ENCODE peak calls at places on chromosomes 13 and 19, in nine cellular contexts. M is IMR-90, A is uterus, S is cardiac muscle cell, Y is upper lobe of left lung, T is gastrocnemius medialis, W is GM23338, R is cardiac fibroblast, F is ovary. I is an unnamed sample.

GRCh38 chr13:28754698-28755545 is 36.2 kb upstream of the SLC46A3 start:
- DNase-seq in M (peak), A (no peak), S (peak), Y (peak), T (no peak), W (peak), R (peak), F (no peak), I (no peak)

GRCh38 chr19:6030214-6030507 is 52.2 kb upstream of the RANBP3 start:
- DNase-seq in M (peak), A (no peak), S (no peak), Y (peak), T (no peak), W (no peak), R (peak), F (no peak), I (peak)

GRCh38 chr19:22545751-22546150 is 88.4 kb upstream of the ZNF492 start:
- DNase-seq in M (no peak), A (peak), S (no peak), Y (peak), T (no peak), W (peak), R (peak), F (peak), I (peak)

GRCh38 chr13:31807090-31807541 is 67.8 kb downstream of the RXFP2 start:
- DNase-seq in M (no peak), A (no peak), S (no peak), Y (no peak), T (no peak), W (no peak), R (peak), F (no peak), I (peak)

GRCh38 chr13:110680852-110681251 is 25.1 kb downstream of the CARS2 start:
- DNase-seq in M (no peak), A (no peak), S (peak), Y (no peak), T (no peak), W (peak), R (peak), F (no peak), I (peak)

GRCh38 chr13:57631607-57632275 is at the start of gene PCDH17:
- DNase-seq in M (no peak), A (no peak), S (peak), Y (no peak), T (no peak), W (peak), R (peak), F (no peak), I (no peak)

GRCh38 chr19:17220207-17220758 is 5.1 kb downstream of the USE1 start:
- DNase-seq in M (peak), A (peak), S (no peak), Y (no peak), T (no peak), W (no peak), R (peak), F (peak), I (peak)

GRCh38 chr13:96632536-96633320 is 361.5 kb downstream of the OXGR1 start:
- DNase-seq in M (no peak), A (no peak), S (no peak), Y (no peak), T (no peak), W (no peak), R (peak), F (no peak), I (peak)

GRCh38 chr19:10115392-10116084 is 4.0 kb downstream of the P2RY11 start:
- DNase-seq in M (no peak), A (no peak), S (no peak), Y (no peak), T (no peak), W (no peak), R (peak), F (no peak), I (no peak)

GRCh38 chr13:29934531-29935308 is 84.3 kb upstream of the UBL3 start:
- DNase-seq in M (no peak), A (no peak), S (no peak), Y (no peak), T (no peak), W (no peak), R (no peak), F (no peak), I (no peak)

GRCh38 chr19:41426952-41427646 is at the start of gene B3GNT8:
- DNase-seq in M (peak), A (peak), S (peak), Y (peak), T (peak), W (peak), R (peak), F (peak), I (peak)

GRCh38 chr13:20608438-20609020 is 41.6 kb downstream of the IFT88 start:
- DNase-seq in M (no peak), A (no peak), S (no peak), Y (no peak), T (no peak), W (no peak), R (no peak), F (no peak), I (peak)

GRCh38 chr13:113589251-113589960 is 4.9 kb downstream of the TFDP1 start:
- DNase-seq in M (no peak), A (peak), S (no peak), Y (no peak), T (no peak), W (no peak), R (no peak), F (no peak), I (no peak)

GRCh38 chr19:607301-608154 is 17.8 kb downstream of the HCN2 start:
- DNase-seq in M (no peak), A (no peak), S (no peak), Y (no peak), T (no peak), W (no peak), R (no peak), F (no peak), I (no peak)

GRCh38 chr19:31290926-31291590 is 58.2 kb downstream of the TSHZ3 start:
- DNase-seq in M (peak), A (no peak), S (no peak), Y (no peak), T (no peak), W (no peak), R (no peak), F (no peak), I (no peak)

GRCh38 chr19:28466107-28467045 is 746.6 kb downstream of the UQCRFS1 start:
- DNase-seq in M (peak), A (no peak), S (peak), Y (peak), T (peak), W (peak), R (peak), F (peak), I (peak)

GRCh38 chr13:23081246-23081645 is 99.5 kb upstream of the SGCG start:
- DNase-seq in M (peak), A (no peak), S (no peak), Y (no peak), T (no peak), W (no peak), R (peak), F (no peak), I (peak)

GRCh38 chr13:75864718-75865117 is 228.6 kb downstream of the LMO7 start:
- DNase-seq in M (peak), A (no peak), S (no peak), Y (no peak), T (no peak), W (no peak), R (peak), F (no peak), I (peak)

GRCh38 chr13:20369886-20370361 is 137.8 kb upstream of the GJB6 start:
- DNase-seq in M (no peak), A (no peak), S (no peak), Y (no peak), T (no peak), W (no peak), R (no peak), F (no peak), I (no peak)

GRCh38 chr19:41302624-41303351 is 7.2 kb upstream of the CCDC97 start:
- DNase-seq in M (no peak), A (no peak), S (no peak), Y (peak), T (no peak), W (no peak), R (no peak), F (no peak), I (no peak)

DNA sequence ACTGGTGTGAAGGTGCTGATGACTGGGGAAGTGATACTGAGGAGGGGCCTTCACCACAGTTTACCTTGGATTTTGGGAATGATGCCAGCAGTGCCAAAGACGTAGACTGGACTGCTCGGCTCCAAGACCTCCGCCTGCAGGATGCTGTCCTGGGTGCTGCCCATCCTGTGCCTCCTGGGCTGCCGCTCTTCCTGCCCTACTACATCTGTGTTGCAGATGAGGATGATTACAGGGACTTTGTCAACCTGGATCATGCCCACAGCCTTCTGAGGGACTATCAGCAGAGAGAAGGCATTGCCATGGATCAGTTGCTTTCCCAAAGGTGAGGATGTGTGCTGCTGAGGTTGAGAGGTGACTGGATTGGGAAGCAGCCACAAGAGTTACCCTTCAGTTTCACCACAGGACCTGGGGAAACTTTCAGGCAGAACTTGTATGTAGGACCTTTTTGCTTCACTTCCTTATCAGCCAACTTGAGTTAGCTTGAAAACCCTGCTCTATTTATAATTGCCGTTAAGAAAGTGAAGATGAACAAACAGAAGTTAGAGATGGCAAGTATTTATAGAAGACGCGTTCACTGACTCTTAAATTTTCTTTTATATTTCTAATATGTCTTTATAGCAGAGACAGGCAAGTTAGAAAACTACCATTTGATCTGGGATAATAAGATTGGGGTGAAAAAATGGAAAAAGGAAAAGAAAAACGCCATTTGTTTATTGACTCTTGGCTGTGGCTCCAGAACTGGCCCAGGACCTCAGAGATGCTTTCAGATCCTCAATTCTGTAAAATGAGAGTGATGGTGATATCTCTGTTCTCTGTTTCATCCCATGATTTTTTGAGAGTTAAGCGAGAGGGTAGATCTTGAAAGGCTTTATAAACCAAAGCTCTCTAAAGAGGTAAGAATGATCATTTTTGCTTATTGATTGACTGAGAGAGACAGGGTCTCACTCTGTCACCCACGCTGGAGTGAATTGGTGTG is 5.3 kb downstream of the PDCD2L start:
- DNase-seq in M (no peak), A (no peak), S (no peak), Y (no peak), T (no peak), W (no peak), R (no peak), F (no peak), I (no peak)
- H3K4me3 ChIP-seq in M (no peak), A (no peak), S (no peak), Y (no peak), T (no peak), W (no peak), R (no peak), F (no peak), I (no peak)

GRCh38 chr13:48400090-48400694 is 12.7 kb downstream of the LPAR6 start:
- DNase-seq in M (no peak), A (no peak), S (no peak), Y (no peak), T (no peak), W (no peak), R (peak), F (no peak), I (peak)

GRCh38 chr13:48398450-48399095 is 14.3 kb downstream of the LPAR6 start:
- DNase-seq in M (peak), A (no peak), S (no peak), Y (no peak), T (no peak), W (no peak), R (peak), F (no peak), I (peak)

GRCh38 chr13:48402325-48402962 is 10.5 kb downstream of the LPAR6 start:
- DNase-seq in M (no peak), A (no peak), S (no peak), Y (no peak), T (no peak), W (no peak), R (peak), F (no peak), I (no peak)

GRCh38 chr13:48401480-48401879 is 11.4 kb downstream of the LPAR6 start:
- DNase-seq in M (no peak), A (no peak), S (no peak), Y (no peak), T (no peak), W (no peak), R (no peak), F (no peak), I (no peak)

DNA sequence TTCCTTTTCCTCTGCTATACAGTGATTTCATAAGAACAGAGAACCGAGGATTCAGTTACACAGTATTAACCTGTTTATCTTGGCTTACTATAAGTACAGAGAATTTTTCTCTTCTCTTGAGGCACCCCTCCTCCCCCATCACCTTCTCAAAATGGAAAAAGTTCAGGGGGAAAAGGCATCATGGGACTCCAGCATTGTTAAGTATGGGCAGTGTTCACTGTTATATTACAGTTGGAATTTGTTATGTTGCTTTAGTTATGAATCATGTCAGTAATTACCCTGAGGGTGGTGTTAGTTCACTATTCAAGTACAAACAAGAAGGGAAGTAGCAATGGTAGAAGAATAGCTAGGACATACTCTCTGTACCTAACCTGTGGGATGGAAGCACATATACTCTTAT is 12.1 kb downstream of the LPAR6 start:
- DNase-seq in M (peak), A (no peak), S (no peak), Y (no peak), T (no peak), W (no peak), R (peak), F (no peak), I (peak)
- TF ChIP-seq CTCF in M (no peak), A (peak), S (peak), Y (peak), T (no peak), W (no peak), R (no peak), F (no peak), I (no peak)

DNA sequence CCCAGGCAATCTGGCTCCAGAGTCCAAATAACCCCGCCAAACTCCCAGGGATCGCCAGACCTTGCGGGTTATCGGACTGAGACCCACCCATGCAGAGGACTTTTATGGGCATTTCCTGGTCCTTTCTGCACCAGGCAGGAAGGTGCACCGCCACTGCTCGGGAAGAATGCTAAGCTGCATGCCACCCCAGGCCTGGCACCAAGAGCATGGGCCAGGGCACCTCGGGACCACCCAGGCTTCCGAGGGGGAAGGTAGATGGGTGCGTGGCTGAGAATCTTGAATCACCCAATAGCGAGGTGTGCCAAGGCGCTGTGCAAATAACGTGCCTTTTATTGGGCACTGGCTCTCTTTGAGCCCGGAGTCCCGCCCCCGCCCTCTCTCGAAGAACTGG is 422 bp upstream of the ZNF575 start:
- DNase-seq in M (no peak), A (peak), S (no peak), Y (peak), T (no peak), W (no peak), R (no peak), F (peak), I (no peak)
- H3K4me3 ChIP-seq in M (peak), A (peak), S (peak), Y (peak), T (peak), W (peak), R (peak), F (peak), I (peak)

GRCh38 chr19:55830656-55831055 is 1.1 kb downstream of the NLRP11 start:
- DNase-seq in M (no peak), A (no peak), S (no peak), Y (no peak), T (no peak), W (no peak), R (no peak), F (no peak), I (no peak)
- TF ChIP-seq CTCF in M (no peak), A (no peak), S (no peak), Y (no peak), T (no peak), W (no peak), R (no peak), F (no peak), I (no peak)

DNA sequence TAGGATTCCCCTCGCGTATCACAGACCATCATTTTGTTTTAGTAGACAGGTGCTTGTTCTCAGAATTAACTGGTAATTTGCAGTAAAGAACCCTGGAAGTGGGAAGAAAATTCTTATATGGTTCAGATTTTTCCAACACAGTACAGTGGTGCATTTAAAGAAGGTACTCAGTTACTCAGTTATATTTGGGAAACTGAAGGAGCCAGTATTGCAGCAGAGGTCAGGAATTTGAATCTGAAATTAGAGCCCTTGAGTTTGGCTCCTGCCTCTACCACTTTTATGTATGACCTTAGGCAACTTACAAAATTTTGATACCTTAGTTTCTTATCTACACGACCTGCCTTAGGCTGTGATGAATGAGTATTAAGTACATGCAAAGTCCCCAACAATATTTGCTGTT is 19.7 kb downstream of the METTL21C start:
- DNase-seq in M (no peak), A (no peak), S (no peak), Y (no peak), T (no peak), W (no peak), R (no peak), F (no peak), I (no peak)
- H3K4me3 ChIP-seq in M (no peak), A (no peak), S (no peak), Y (no peak), T (no peak), W (no peak), R (no peak), F (no peak), I (no peak)

GRCh38 chr19:38619361-38620174 is 580 bp downstream of the EIF3K start:
- DNase-seq in M (no peak), A (no peak), S (no peak), Y (no peak), T (no peak), W (no peak), R (no peak), F (no peak), I (no peak)

GRCh38 chr19:38617283-38617763 is 430 bp downstream of the MAP4K1 start:
- DNase-seq in M (no peak), A (no peak), S (no peak), Y (no peak), T (no peak), W (no peak), R (no peak), F (peak), I (no peak)

GRCh38 chr19:38617764-38618589 is at the start of gene MAP4K1:
- DNase-seq in M (no peak), A (peak), S (no peak), Y (peak), T (no peak), W (peak), R (no peak), F (peak), I (no peak)

GRCh38 chr19:38616265-38616664 is 1.5 kb downstream of the MAP4K1 start:
- DNase-seq in M (no peak), A (no peak), S (no peak), Y (no peak), T (no peak), W (no peak), R (no peak), F (no peak), I (no peak)

DNA sequence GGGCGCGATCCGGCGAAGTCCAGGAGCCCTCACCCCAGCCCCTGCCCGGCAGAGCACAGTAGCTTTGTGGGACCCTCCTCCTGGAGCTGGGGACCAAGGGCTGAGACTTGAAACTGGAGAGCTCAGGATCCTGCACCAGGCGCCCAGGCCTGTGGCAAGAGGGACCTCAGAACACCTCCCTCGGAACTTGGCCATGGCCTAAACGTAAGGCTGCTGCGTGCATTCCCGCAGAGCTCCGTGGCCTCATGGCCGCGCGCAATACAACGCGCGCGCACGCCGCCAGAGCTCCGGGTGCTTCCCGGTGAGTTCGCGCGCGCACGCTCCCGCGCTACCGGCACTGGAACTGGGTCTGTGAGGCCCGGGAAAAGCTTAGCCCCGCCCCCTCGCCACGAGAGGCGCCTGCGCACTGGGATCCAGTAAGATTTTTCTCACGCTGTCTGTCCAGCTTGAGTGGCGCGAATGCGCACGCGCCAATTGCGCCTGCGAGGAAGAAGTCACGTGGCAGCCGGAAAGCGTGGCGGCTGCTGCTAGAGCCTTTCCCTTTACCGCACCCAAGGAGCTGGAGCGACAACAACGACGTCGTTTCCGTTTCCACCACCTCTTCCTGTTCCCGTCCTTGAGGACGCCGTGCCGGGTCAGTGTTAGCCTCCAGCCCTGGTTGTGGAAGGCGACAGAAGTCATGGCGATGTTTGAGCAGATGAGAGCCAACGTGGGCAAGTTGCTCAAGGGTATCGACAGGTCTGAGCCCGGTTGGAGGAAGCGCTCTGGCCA is at the start of gene EIF3K:
- DNase-seq in M (peak), A (peak), S (peak), Y (peak), T (peak), W (peak), R (peak), F (peak), I (peak)
- TF ChIP-seq CTCF in M (no peak), A (no peak), S (no peak), Y (no peak), T (no peak), W (no peak), R (no peak), F (no peak), I (no peak)

GRCh38 chr19:39995794-39996193 is 1.1 kb upstream of the ZNF546 start:
- DNase-seq in M (no peak), A (no peak), S (no peak), Y (no peak), T (no peak), W (no peak), R (no peak), F (no peak), I (no peak)
- H3K4me3 ChIP-seq in M (no peak), A (peak), S (peak), Y (peak), T (peak), W (peak), R (peak), F (peak), I (peak)